ENCODE peak calls at places on chromosomes 11 and 22, in ten cellular contexts. K, D, V, L, X, F, T, P, S and H are unnamed samples.

GRCh38 chr11:78313181-78313788 is 104.3 kb downstream of the GAB2 start:
- DNase-seq in D (no peak), T (no peak), F (peak), K (no peak), P (no peak), V (no peak), S (peak), X (no peak), L (peak), H (peak)

GRCh38 chr22:35921777-35922176 is 106.8 kb downstream of the RBFOX2 start:
- DNase-seq in V (no peak), P (no peak), T (peak), S (peak), K (no peak), L (peak), D (peak), F (peak), X (peak), H (peak)

GRCh38 chr11:86916330-86916729 is 38.9 kb downstream of the FZD4 start:
- DNase-seq in X (no peak), S (no peak), L (peak), D (no peak), T (no peak), K (no peak), V (no peak), P (no peak), F (peak), H (peak)

GRCh38 chr22:29078036-29078868 is 5.4 kb downstream of the KREMEN1 start:
- DNase-seq in X (no peak), F (no peak), L (no peak), K (no peak), D (no peak), S (no peak), P (no peak), T (no peak), V (no peak), H (peak)

GRCh38 chr11:34819740-34820482 is 96.3 kb downstream of the APIP start:
- DNase-seq in K (no peak), D (no peak), F (no peak), S (no peak), T (no peak), P (no peak), L (no peak), V (no peak), X (no peak), H (no peak)

GRCh38 chr11:79412761-79413160 is 28.1 kb downstream of the TENM4 start:
- DNase-seq in K (no peak), V (no peak), L (peak), D (no peak), S (no peak), F (no peak), X (no peak), T (no peak), P (no peak), H (no peak)

GRCh38 chr11:80188228-80188627 is 747.4 kb upstream of the TENM4 start:
- DNase-seq in X (no peak), K (no peak), T (no peak), L (no peak), F (no peak), P (no peak), S (no peak), D (no peak), V (no peak), H (no peak)

GRCh38 chr22:19641983-19642451 is 72.3 kb upstream of the SEPTIN5 start:
- DNase-seq in D (no peak), F (no peak), S (no peak), X (no peak), L (no peak), V (no peak), T (no peak), P (no peak), K (no peak), H (no peak)

GRCh38 chr11:32118025-32118974 is 27.4 kb downstream of the RCN1 start:
- DNase-seq in T (no peak), L (no peak), F (no peak), K (no peak), X (no peak), V (no peak), D (no peak), S (no peak), P (no peak), H (peak)